ENCODE peak calls at places on chromosome 12, in seven cellular contexts. T is gastrocnemius medialis, H is heart left ventricle, C is uterus, Y is cardiac muscle cell, B is A549, L is tibial nerve. U is an unnamed sample.
A peak's percentile ranks its signal among the peaks of the same experiment; 100 is the strongest.

GRCh38 chr12:54019924-54020586 is 8.2 kb upstream of the HOXC6 start:
- DNase-seq in T (peak; percentile 82), L (no peak), Y (peak; percentile 63), B (no peak), C (no peak), H (peak; percentile 59), U (no peak)

GRCh38 chr12:124800506-124800905 is 63.2 kb downstream of the SCARB1 start:
- DNase-seq in L (no peak), T (no peak), Y (no peak), C (no peak), H (no peak), B (no peak), U (no peak)

GRCh38 chr12:80140005-80140404 is 40.7 kb downstream of the OTOGL start:
- DNase-seq in B (no peak), T (no peak), L (no peak), Y (no peak), C (no peak), H (no peak), U (no peak)

GRCh38 chr12:50740307-50740706 is 23.6 kb upstream of the ATF1 start:
- DNase-seq in C (no peak), T (no peak), H (no peak), B (no peak), Y (no peak), L (no peak), U (no peak)

GRCh38 chr12:79567164-79567563 is 123.6 kb downstream of the PAWR start:
- DNase-seq in B (no peak), T (no peak), H (no peak), Y (no peak), L (no peak), C (no peak), U (no peak)

GRCh38 chr12:120761581-120761980 is 36.0 kb downstream of the ACADS start:
- DNase-seq in Y (peak; percentile 81), H (no peak), T (peak; percentile 83), B (no peak), C (peak; percentile 57), L (no peak), U (no peak)

GRCh38 chr12:6943387-6943718 is 263 bp upstream of the RNU7-1 start:
- DNase-seq in B (peak; percentile 95), Y (peak; percentile 90), L (peak; percentile 87), H (peak; percentile 88), C (peak; percentile 93), T (peak; percentile 88), U (peak; percentile 95)

GRCh38 chr12:59834659-59835474 is 239.0 kb downstream of the SLC16A7 start:
- DNase-seq in B (peak; percentile 16), C (no peak), T (no peak), H (no peak), Y (peak; percentile 53), L (peak; percentile 29), U (peak; percentile 31)

GRCh38 chr12:54360717-54361456 is 3.4 kb downstream of the GPR84 start:
- DNase-seq in T (peak; percentile 71), B (peak; percentile 88), Y (peak; percentile 92), L (peak; percentile 75), H (peak; percentile 79), C (peak; percentile 89), U (peak; percentile 95)

GRCh38 chr12:69516950-69517349 is 46.8 kb downstream of the FRS2 start:
- DNase-seq in B (no peak), L (no peak), H (no peak), Y (no peak), C (no peak), T (no peak), U (no peak)

GRCh38 chr12:111798182-111798581 is 31.4 kb downstream of the ALDH2 start:
- DNase-seq in T (no peak), H (peak; percentile 30), B (no peak), C (no peak), L (no peak), Y (no peak), U (no peak)

GRCh38 chr12:22499445-22499844 is 44.9 kb downstream of the C2CD5 start:
- DNase-seq in L (no peak), C (no peak), T (no peak), Y (no peak), B (no peak), H (no peak), U (no peak)

GRCh38 chr12:127681151-127681754 is 585.7 kb upstream of the TMEM132C start:
- DNase-seq in C (no peak), Y (no peak), B (no peak), T (no peak), L (no peak), H (no peak), U (no peak)

GRCh38 chr12:28909291-28909690 is 239.8 kb upstream of the FAR2 start:
- DNase-seq in B (no peak), C (no peak), L (no peak), Y (no peak), T (no peak), H (no peak), U (no peak)

GRCh38 chr12:125954362-125954761 is 889.1 kb downstream of the AACS start:
- DNase-seq in B (no peak), Y (no peak), L (no peak), C (no peak), H (no peak), T (no peak), U (peak; percentile 6)

GRCh38 chr12:95173392-95174251 is 43.6 kb downstream of the FGD6 start:
- DNase-seq in L (peak; percentile 78), C (peak; percentile 86), Y (peak; percentile 80), B (peak; percentile 90), T (peak; percentile 34), H (peak; percentile 81), U (no peak)

GRCh38 chr12:101207086-101207780 is 2.8 kb downstream of the SLC5A8 start:
- DNase-seq in T (no peak), C (no peak), Y (no peak), H (no peak), L (no peak), B (no peak), U (no peak)

GRCh38 chr12:26246483-26247164 is 51.3 kb downstream of the SSPN start:
- DNase-seq in L (no peak), B (no peak), T (no peak), H (no peak), Y (no peak), C (no peak), U (no peak)

GRCh38 chr12:12511895-12512674 is 50.6 kb downstream of the DUSP16 start:
- DNase-seq in T (no peak), Y (no peak), C (no peak), H (no peak), L (no peak), B (no peak), U (no peak)

GRCh38 chr12:9745191-9745590 is 12.3 kb upstream of the CLECL1 start:
- DNase-seq in L (no peak), C (no peak), T (no peak), H (no peak), Y (no peak), B (no peak), U (peak; percentile 10)
- H3K4me1 ChIP-seq in L (peaks cover 4% of the 10 kb centered on the region), C (no peaks in the 10 kb centered on the region), T (no peaks in the 10 kb centered on the region), H (peaks cover 4% of the 10 kb centered on the region), Y (peaks cover 5% of the 10 kb centered on the region), B (no peaks in the 10 kb centered on the region), U (no peaks in the 10 kb centered on the region)

GRCh38 chr12:67362526-67362925 is 93.4 kb downstream of the CAND1 start:
- DNase-seq in C (no peak), H (no peak), T (no peak), L (no peak), Y (no peak), B (peak; percentile 15), U (no peak)
- H3K4me1 ChIP-seq in C (no peaks in the 10 kb centered on the region), H (no peaks in the 10 kb centered on the region), T (peaks cover 5% of the 10 kb centered on the region), L (no peaks in the 10 kb centered on the region), Y (no peaks in the 10 kb centered on the region), B (no peaks in the 10 kb centered on the region), U (no peaks in the 10 kb centered on the region)

GRCh38 chr12:110636516-110636915 is 22.6 kb downstream of the TCTN1 start:
- DNase-seq in B (no peak), T (no peak), H (no peak), L (no peak), Y (no peak), C (no peak), U (no peak)
- H3K4me1 ChIP-seq in B (peaks cover 8% of the 10 kb centered on the region), T (peaks cover 40% of the 10 kb centered on the region), H (peaks cover 16% of the 10 kb centered on the region), L (peaks cover 15% of the 10 kb centered on the region), Y (peaks cover 21% of the 10 kb centered on the region), C (no peaks in the 10 kb centered on the region), U (peaks cover 6% of the 10 kb centered on the region)

DNA sequence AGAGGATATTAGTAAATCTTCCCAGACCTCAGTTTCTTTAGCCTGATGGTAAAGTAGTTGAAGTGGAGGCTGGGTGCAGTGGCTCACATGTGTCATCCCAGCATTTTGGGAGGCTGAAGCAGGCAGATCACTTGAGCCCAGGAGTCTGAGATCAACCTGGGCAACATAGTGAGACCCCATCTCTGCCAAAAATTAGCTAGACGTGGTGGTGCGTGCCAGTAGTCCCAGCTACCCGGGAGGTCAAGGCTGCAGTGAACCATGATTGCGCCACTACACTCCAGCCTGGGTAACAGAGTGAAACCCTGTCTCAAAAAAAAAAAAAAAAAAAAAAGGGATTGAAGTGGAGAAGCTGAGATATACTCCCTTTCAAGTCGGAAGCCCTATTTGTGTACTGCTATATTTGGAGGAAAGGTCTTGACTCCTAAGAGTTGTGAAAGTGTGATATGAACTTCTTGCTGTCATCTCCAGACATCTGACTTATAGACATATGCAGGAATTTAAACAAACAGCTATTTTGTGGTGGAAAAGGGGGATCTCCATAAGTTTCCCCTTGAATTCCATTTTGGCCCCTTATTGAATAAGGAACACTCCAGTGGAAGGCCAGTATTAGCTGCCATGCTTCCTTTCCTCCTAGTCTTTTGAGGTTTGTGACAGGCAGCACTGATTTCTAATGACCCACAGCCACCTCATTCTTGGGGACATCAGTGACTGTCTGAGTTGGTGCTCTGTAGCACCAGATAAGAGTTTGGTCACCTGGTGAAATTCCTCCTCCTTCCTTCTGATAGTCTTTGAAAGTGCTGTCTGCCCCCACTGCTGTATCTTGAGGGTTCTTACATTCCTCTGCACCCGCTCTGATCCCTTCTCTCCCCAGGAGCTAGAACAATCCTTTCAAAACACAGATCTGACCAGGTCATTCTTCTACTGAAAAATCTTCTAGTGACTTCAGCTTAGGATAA is 7.4 kb downstream of the ELK3 start:
- DNase-seq in B (no peak), Y (no peak), H (no peak), L (no peak), T (no peak), C (no peak), U (no peak)
- H3K4me1 ChIP-seq in B (peaks cover 33% of the 10 kb centered on the region), Y (no peaks in the 10 kb centered on the region), H (peaks cover 15% of the 10 kb centered on the region), L (no peaks in the 10 kb centered on the region), T (no peaks in the 10 kb centered on the region), C (peaks cover 12% of the 10 kb centered on the region), U (no peaks in the 10 kb centered on the region)

DNA sequence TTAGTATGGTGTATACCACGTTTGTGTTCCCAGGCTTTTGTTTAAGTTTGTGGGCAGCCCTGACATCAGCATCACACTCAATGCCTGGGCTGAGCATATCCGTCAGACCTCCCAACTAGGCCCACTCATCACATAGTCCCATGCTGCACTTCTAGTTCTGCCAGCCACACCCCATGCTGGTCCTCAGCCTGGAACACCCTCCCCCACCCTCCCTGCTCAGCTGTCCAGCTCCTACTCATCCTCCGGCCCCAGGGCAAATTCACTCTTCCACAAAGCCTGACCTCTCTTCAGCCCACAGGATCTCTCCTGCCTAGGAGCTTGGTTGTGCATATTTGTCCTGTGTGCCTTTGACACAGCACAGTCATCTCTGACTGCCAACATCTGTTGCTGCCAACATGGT is 3.9 kb upstream of the ENDOU start:
- DNase-seq in T (no peak), Y (no peak), B (no peak), H (no peak), C (no peak), L (no peak), U (no peak)
- H3K4me1 ChIP-seq in T (peaks cover 21% of the 10 kb centered on the region), Y (peaks cover 5% of the 10 kb centered on the region), B (no peaks in the 10 kb centered on the region), H (peaks cover 10% of the 10 kb centered on the region), C (no peaks in the 10 kb centered on the region), L (no peaks in the 10 kb centered on the region), U (no peaks in the 10 kb centered on the region)

GRCh38 chr12:104345234-104346066 is 41.9 kb downstream of the EID3 start:
- DNase-seq in H (no peak), L (no peak), C (no peak), T (no peak), Y (no peak), B (peak; percentile 23), U (no peak)
- H3K4me1 ChIP-seq in H (no peaks in the 10 kb centered on the region), L (peaks cover 5% of the 10 kb centered on the region), C (peaks cover under 1% of the 10 kb centered on the region), T (peaks cover 59% of the 10 kb centered on the region), Y (no peaks in the 10 kb centered on the region), B (peaks cover 100% of the 10 kb centered on the region), U (no peaks in the 10 kb centered on the region)

GRCh38 chr12:52909796-52910195 is 4.9 kb upstream of the KRT8 start:
- DNase-seq in C (no peak), T (no peak), H (no peak), B (no peak), Y (no peak), L (no peak), U (no peak)
- H3K4me1 ChIP-seq in C (no peaks in the 10 kb centered on the region), T (no peaks in the 10 kb centered on the region), H (no peaks in the 10 kb centered on the region), B (peaks cover 46% of the 10 kb centered on the region), Y (peaks cover 30% of the 10 kb centered on the region), L (no peaks in the 10 kb centered on the region), U (peaks cover 6% of the 10 kb centered on the region)

U was measured in neural progenitor cell.